ENCODE peak calls at places on chromosomes 4 and X, in eight cellular contexts. P, E, G, M, D, Z, I and N are unnamed samples.

GRCh38 chr4:129218897-129219296 is 122.9 kb downstream of the C4orf33 start:
- DNase-seq in P (peak), E (no peak), G (no peak), M (no peak), D (no peak), Z (no peak), I (no peak), N (no peak)

GRCh38 chr4:88630756-88631155 is 38.5 kb downstream of the HERC3 start:
- DNase-seq in P (no peak), E (peak), G (peak), M (no peak), D (no peak), Z (no peak), I (no peak), N (no peak)

GRCh38 chr4:152073738-152074137 is 312.9 kb upstream of the GATB start:
- DNase-seq in P (no peak), E (no peak), G (no peak), M (no peak), D (peak), Z (no peak), I (no peak), N (no peak)

GRCh38 chrX:2311483-2311882 is 189.3 kb downstream of the DHRSX start:
- DNase-seq in P (no peak), E (no peak), G (no peak), M (no peak), D (peak), Z (peak), I (no peak), N (no peak)

GRCh38 chrX:154482786-154483185 is 3.6 kb downstream of the UBL4A start:
- DNase-seq in P (no peak), E (no peak), G (no peak), M (no peak), D (no peak), Z (no peak), I (no peak), N (no peak)

GRCh38 chr4:15690020-15690809 is 8.6 kb downstream of the FAM200B start:
- DNase-seq in P (no peak), E (peak), G (peak), M (no peak), D (no peak), Z (peak), I (no peak), N (no peak)

GRCh38 chr4:178414042-178414441 is 971.8 kb upstream of the AGA start:
- DNase-seq in P (no peak), E (no peak), G (no peak), M (no peak), D (no peak), Z (no peak), I (no peak), N (no peak)

GRCh38 chr4:139651282-139652194 is 14.1 kb upstream of the MGST2 start:
- DNase-seq in P (peak), E (peak), G (peak), M (peak), D (peak), Z (peak), I (peak), N (peak)

GRCh38 chr4:10336471-10336870 is 120.8 kb downstream of the ZNF518B start:
- DNase-seq in P (no peak), E (peak), G (no peak), M (no peak), D (no peak), Z (no peak), I (no peak), N (no peak)

GRCh38 chrX:37690123-37690522 is 4.5 kb downstream of the XK start:
- DNase-seq in P (no peak), E (no peak), G (no peak), M (no peak), D (no peak), Z (no peak), I (no peak), N (no peak)

GRCh38 chr4:180462116-180462515 is 1781.1 kb upstream of the TENM3 start:
- DNase-seq in P (no peak), E (no peak), G (no peak), M (no peak), D (no peak), Z (no peak), I (no peak), N (no peak)

GRCh38 chr4:52102587-52102986 is 51.5 kb downstream of the SPATA18 start:
- DNase-seq in P (no peak), E (peak), G (no peak), M (no peak), D (no peak), Z (no peak), I (no peak), N (no peak)

GRCh38 chr4:1081689-1082040 is 31.7 kb downstream of the RNF212 start:
- DNase-seq in P (no peak), E (no peak), G (peak), M (no peak), D (no peak), Z (no peak), I (no peak), N (no peak)

GRCh38 chr4:40403079-40403478 is 67.9 kb downstream of the CHRNA9 start:
- DNase-seq in P (no peak), E (no peak), G (no peak), M (no peak), D (no peak), Z (no peak), I (no peak), N (no peak)

GRCh38 chr4:114886761-114887160 is 226.7 kb downstream of the NDST4 start:
- DNase-seq in P (no peak), E (no peak), G (no peak), M (no peak), D (no peak), Z (no peak), I (no peak), N (no peak)

GRCh38 chr4:4866124-4866832 is 6.8 kb downstream of the MSX1 start:
- DNase-seq in P (no peak), E (no peak), G (no peak), M (no peak), D (no peak), Z (peak), I (no peak), N (no peak)

GRCh38 chrX:110003167-110004156 is 548 bp downstream of the TMEM164 start:
- DNase-seq in P (no peak), E (no peak), G (peak), M (peak), D (peak), Z (peak), I (peak), N (no peak)